ENCODE peak calls at places on chromosomes 16 and 17, in nine cellular contexts. U is upper lobe of left lung, R is body of pancreas, G is stomach, C is heart left ventricle, L is A549, X is adrenal gland, J is prostate gland, V is ovary. W is an unnamed sample.

GRCh38 chr16:89911375-89911774 is 7.3 kb upstream of the MC1R start:
- DNase-seq in X (no peak), G (no peak), R (no peak), U (peak), C (no peak), L (no peak), V (no peak), J (no peak), W (no peak)

GRCh38 chr17:32525116-32525515 is 38.3 kb downstream of the CDK5R1 start:
- DNase-seq in L (no peak), V (no peak), C (no peak), R (no peak), J (no peak), G (no peak), X (no peak), U (no peak), W (no peak)

GRCh38 chr17:34519286-34519685 is 60.1 kb upstream of the TMEM132E start:
- DNase-seq in J (no peak), V (no peak), C (no peak), X (no peak), U (no peak), G (no peak), L (peak), R (peak), W (no peak)

GRCh38 chr17:77594416-77595209 is 363.9 kb upstream of the TNRC6C start:
- DNase-seq in V (no peak), X (no peak), L (no peak), C (no peak), R (no peak), J (no peak), U (no peak), G (no peak), W (peak)

GRCh38 chr16:78504391-78504945 is 405.0 kb downstream of the WWOX start:
- DNase-seq in X (peak), C (no peak), J (no peak), U (no peak), V (peak), G (peak), R (peak), L (no peak), W (no peak)

GRCh38 chr16:27405546-27406451 is 3.8 kb downstream of the IL21R start:
- DNase-seq in C (no peak), R (no peak), L (no peak), X (no peak), J (no peak), V (no peak), G (no peak), U (peak), W (no peak)

GRCh38 chr17:80780381-80781187 is 211.1 kb upstream of the CHMP6 start:
- DNase-seq in X (no peak), R (no peak), J (no peak), L (no peak), G (no peak), V (no peak), U (no peak), C (no peak), W (no peak)

GRCh38 chr17:78356163-78356713 is 3.6 kb downstream of the SOCS3 start:
- DNase-seq in V (peak), J (no peak), C (no peak), X (peak), L (peak), G (peak), R (peak), U (no peak), W (peak)

GRCh38 chr16:57001026-57001669 is 11.8 kb downstream of the NLRC5 start:
- DNase-seq in R (no peak), U (no peak), C (no peak), L (no peak), X (no peak), J (no peak), G (no peak), V (no peak), W (peak)

GRCh38 chr17:10875411-10875810 is 37.5 kb upstream of the PIRT start:
- DNase-seq in G (no peak), U (no peak), R (no peak), C (no peak), X (peak), J (no peak), V (no peak), L (peak), W (no peak)

GRCh38 chr16:4272114-4272954 is 489 bp downstream of the TFAP4 start:
- DNase-seq in R (peak), G (peak), V (peak), U (peak), X (peak), C (peak), J (peak), L (peak), W (peak)

GRCh38 chr16:82082543-82083244 is 47.6 kb downstream of the HSD17B2 start:
- DNase-seq in X (no peak), G (no peak), L (peak), J (no peak), U (no peak), V (no peak), C (no peak), R (no peak), W (no peak)

GRCh38 chr17:32769846-32770245 is 107.1 kb downstream of the MYO1D start:
- DNase-seq in C (no peak), L (peak), J (no peak), V (no peak), X (no peak), R (peak), U (no peak), G (no peak), W (no peak)

GRCh38 chr16:50331570-50331969 is 37.2 kb downstream of the BRD7 start:
- DNase-seq in V (no peak), R (no peak), J (no peak), C (no peak), L (no peak), U (no peak), X (no peak), G (no peak), W (no peak)

GRCh38 chr17:34997355-34997862 is 17.1 kb downstream of the LIG3 start:
- DNase-seq in V (peak), L (no peak), J (peak), X (peak), C (peak), R (peak), G (peak), U (no peak), W (no peak)

GRCh38 chr17:17051791-17052461 is 9.7 kb downstream of the MPRIP start:
- DNase-seq in X (peak), G (peak), J (no peak), C (no peak), R (peak), V (peak), L (no peak), U (no peak), W (peak)

DNA sequence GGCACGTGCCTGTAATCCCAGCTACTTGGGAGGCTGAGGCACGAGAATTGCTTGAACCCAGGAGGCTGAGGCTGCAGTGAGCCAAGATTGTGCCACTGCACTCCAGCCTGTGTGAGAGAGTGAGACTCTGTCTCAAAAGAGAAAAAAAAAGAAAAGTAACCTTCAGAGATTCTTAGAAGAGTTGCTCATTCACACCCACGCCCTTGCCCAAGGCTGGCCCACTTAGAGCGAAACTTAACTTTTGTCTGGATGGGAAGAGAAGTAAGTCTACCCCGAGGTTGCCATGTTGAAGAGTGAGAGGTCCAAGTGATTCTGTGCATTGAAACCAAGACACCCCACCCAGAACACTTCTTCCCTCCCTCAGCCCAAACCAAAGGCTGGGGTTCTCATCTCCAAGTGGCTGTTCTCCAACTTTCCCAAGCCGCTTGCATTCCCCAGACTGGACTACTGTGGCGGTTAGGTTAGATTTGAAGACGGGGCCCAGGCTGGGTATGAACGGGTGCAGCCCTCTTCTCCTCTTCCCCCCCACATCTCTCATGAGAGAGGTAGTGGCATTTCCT is 2.4 kb upstream of the CISD3 start:
- DNase-seq in V (no peak), U (no peak), C (no peak), X (no peak), L (no peak), G (no peak), R (no peak), J (no peak), W (no peak)
- H3K27ac ChIP-seq in V (no peak), U (no peak), C (peak), X (no peak), L (no peak), G (peak), R (no peak), J (no peak), W (peak)

GRCh38 chr17:19342611-19343255 is 19.8 kb downstream of the B9D1 start:
- DNase-seq in U (no peak), J (no peak), R (no peak), V (no peak), X (peak), C (no peak), G (no peak), L (peak), W (peak)

GRCh38 chr17:19343256-19343630 is 19.3 kb downstream of the B9D1 start:
- DNase-seq in J (no peak), V (peak), R (no peak), X (peak), U (no peak), L (no peak), G (no peak), C (no peak), W (no peak)

GRCh38 chr17:19339341-19339815 is 23.1 kb downstream of the B9D1 start:
- DNase-seq in J (no peak), C (no peak), X (peak), U (no peak), V (no peak), G (peak), L (no peak), R (no peak), W (no peak)

GRCh38 chr17:19341641-19342610 is 20.6 kb downstream of the B9D1 start:
- DNase-seq in X (peak), U (no peak), J (no peak), G (no peak), R (no peak), C (no peak), L (no peak), V (no peak), W (peak)

DNA sequence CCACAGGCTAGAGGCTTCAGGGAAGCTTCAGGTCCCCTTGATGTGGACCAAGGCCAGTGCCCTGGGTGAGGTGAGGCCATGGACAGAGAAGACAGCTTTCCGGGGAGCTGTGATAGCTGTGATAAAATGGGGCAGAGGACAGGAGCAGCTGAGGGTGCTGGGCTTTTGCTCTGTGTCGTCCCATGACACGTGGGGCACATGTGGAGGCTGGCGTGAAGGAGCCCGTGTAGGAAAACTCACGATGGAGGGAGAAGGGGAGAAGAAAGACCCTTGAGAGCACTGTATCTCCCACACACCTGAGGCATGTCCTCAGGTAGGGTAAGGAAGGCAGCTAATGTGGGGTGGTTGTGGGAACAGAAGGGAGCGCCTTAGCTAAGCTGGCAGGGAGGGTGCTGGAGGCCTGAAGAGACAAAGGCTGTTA is 21.3 kb downstream of the B9D1 start:
- DNase-seq in J (no peak), R (no peak), C (no peak), V (peak), L (no peak), X (peak), U (no peak), G (no peak), W (no peak)
- TF ChIP-seq POLR2A in J (no peak), R (no peak), C (no peak), V (no peak), L (no peak), X (no peak), U (no peak), G (no peak), W (no peak)

GRCh38 chr17:76473541-76473985 is 6.2 kb downstream of the AANAT start:
- DNase-seq in J (no peak), U (peak), L (peak), X (no peak), R (no peak), V (no peak), C (no peak), G (no peak), W (no peak)
- TF ChIP-seq CTCF in J (peak), U (no peak), L (peak), X (no peak), R (peak), V (no peak), C (peak), G (no peak), W (peak)

GRCh38 chr16:728131-728889 is 1.4 kb downstream of the HAGHL start:
- DNase-seq in J (peak), L (peak), X (peak), G (peak), R (peak), U (peak), C (peak), V (no peak), W (peak)

GRCh38 chr16:726438-727290 is at the start of the genes CCDC78 and HAGHL:
- DNase-seq in L (no peak), R (peak), X (no peak), G (peak), U (peak), J (peak), C (peak), V (no peak), W (peak)

GRCh38 chr16:726188-726437 is 130 bp downstream of the CCDC78 start:
- DNase-seq in U (no peak), X (no peak), V (no peak), C (no peak), J (no peak), L (no peak), R (no peak), G (no peak), W (no peak)

GRCh38 chr16:728890-729744 is 2.2 kb downstream of the HAGHL start:
- DNase-seq in G (no peak), L (no peak), V (no peak), R (no peak), J (no peak), X (no peak), U (peak), C (no peak), W (peak)

DNA sequence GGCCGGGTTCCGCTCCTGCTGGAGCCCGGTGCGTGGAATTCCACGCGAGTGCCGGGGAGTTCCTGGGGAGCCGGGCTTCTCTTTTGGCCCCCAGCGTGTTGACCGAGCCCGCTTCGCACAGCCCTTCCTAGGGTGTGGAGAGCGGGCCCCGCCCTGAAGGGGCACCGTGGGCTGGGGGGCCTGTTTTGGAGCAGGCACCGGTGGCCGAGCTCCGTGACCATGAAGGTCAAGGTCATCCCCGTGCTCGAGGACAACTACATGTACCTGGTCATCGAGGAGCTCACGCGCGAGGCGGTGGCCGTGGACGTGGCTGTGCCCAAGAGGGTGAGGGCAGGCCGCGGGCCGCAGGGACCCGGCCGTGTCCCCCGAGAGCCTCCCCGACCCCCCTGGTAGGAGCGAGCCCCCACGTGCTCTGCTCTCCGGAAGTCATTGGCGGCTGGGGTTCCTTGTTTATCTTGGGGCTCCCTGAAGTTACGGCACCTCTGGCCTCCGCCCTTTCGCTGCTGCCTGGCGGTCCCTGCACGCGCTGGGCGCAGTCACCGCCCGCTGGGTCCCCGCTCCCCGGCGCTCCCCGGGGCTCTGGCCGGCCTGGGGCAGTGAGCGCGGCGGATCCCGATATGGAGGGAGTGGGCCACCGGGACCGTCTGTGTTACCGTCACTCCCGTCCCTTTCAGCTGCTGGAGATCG is 528 bp downstream of the HAGHL start:
- DNase-seq in V (no peak), R (no peak), C (no peak), G (no peak), L (no peak), J (no peak), X (no peak), U (peak), W (peak)
- H3K27ac ChIP-seq in V (no peak), R (no peak), C (peak), G (peak), L (peak), J (no peak), X (no peak), U (no peak), W (peak)

DNA sequence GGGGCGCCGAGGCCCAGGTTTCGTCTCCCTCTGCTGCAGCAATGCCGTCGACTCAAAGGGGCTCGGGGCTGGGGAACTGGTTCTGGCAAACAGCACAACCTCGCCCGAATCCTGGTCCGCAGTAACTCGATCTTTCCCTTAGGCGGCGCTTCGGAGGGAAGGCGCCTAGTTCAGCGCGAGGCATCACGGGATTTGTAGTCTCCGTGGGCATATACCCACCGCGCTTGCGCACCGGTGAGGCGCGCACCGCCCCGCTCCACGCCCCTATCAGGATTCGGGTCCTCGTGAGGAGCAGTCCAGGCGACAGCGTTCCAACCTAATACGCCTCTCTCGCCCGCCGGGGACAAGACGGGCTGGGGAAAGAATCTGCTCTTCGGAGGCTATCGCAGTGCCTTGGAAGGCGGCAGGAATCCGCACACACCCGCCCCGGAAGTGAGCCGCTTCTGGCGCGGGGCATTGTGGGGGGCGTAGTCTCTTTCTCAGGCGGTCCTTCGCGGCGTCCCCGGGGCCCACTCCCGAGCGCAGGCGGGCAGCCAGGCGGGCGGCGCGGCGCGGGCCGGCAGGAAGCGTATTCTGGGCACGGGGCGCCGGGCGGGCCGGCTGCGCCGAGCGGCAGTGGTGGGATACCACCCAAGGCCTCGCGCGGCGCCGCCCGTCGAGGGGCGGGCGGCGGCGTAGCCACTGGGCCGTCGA is at the start of gene THAP11:
- DNase-seq in J (peak), R (peak), L (peak), G (peak), C (peak), V (peak), X (peak), U (peak), W (peak)
- TF ChIP-seq POLR2A in J (no peak), R (peak), L (peak), G (no peak), C (no peak), V (peak), X (peak), U (peak), W (peak)

GRCh38 chr16:88871730-88872416 is 5.4 kb upstream of the PABPN1L start:
- DNase-seq in V (no peak), C (no peak), U (peak), J (no peak), G (no peak), R (no peak), L (no peak), X (no peak), W (no peak)
- TF ChIP-seq CTCF in V (no peak), C (no peak), U (no peak), J (no peak), G (no peak), R (no peak), L (no peak), X (no peak), W (no peak)

DNA sequence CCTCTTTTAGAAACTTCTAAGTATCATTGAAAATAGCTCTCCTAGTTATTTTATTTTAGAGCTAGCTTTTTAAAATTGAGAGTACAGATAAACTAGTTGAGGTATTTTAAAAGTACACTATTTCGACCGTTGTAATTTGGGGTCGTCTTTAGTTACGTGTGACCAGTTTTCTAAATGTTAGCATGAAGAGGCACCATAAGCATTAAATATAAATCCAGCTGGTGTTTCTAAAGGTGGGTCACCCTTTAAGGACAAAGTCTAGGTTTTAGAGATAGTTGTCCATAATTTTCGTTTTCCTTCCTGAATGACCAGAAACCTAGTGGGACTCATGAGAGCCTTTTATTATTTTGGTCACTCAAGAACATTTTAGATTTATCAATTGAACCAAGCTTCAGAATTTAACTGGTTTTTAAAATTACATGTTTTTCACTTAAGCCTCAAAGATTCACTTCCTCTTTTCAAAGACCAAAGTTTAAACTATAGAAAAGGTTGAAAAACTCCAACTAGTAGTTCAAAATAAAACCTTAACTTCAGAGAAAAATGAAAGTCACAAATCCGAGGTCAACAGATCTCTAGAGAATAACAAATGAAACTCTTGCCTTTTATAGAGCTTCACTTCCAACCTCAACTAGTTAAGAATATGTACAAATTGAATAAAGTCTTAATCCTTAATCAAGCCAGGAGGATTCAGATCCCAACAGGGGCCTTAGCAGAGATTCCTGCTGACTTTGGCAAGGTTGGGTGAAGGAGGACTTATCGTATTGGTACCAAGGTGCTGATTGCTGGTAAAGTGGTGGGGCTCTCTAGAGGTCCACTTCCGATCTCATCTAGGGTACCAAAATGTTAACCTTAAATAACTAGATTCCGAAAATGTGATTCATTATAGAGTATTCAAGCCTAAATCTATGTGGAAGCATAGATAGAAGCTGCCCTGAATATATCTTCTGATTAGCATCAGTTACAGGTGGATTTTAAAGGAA is 32.5 kb downstream of the PHKB start:
- DNase-seq in U (no peak), V (no peak), J (no peak), R (no peak), G (no peak), L (no peak), X (no peak), C (no peak), W (no peak)
- H3K27ac ChIP-seq in U (peak), V (no peak), J (peak), R (no peak), G (peak), L (no peak), X (no peak), C (peak), W (peak)

GRCh38 chr16:31132303-31132978 is 3.1 kb downstream of the PRSS8 start:
- DNase-seq in R (no peak), U (no peak), X (no peak), C (no peak), G (no peak), J (no peak), V (no peak), L (no peak), W (no peak)
- TF ChIP-seq POLR2A in R (no peak), U (no peak), X (no peak), C (no peak), G (no peak), J (no peak), V (no peak), L (no peak), W (no peak)